ENCODE peak calls at places on chromosomes 13 and 19, in eight cellular contexts. F is OCI-LY7, X is GM23338, J is hepatocyte, P is GM23248, Y is PC-3, N is SK-N-SH, Q is PC-9. G is an unnamed sample.
A peak's percentile ranks its signal among the peaks of the same experiment; 100 is the strongest.

GRCh38 chr13:110445722-110446569 is 115.6 kb downstream of the RAB20 start:
- DNase-seq in F (no peak), X (no peak), J (no peak), P (no peak), Y (peak; percentile 59), N (no peak), Q (peak; percentile 63), G (no peak)

GRCh38 chr13:62583466-62583865 is 1167.8 kb upstream of the PCDH20 start:
- DNase-seq in F (no peak), X (no peak), J (no peak), P (no peak), Y (no peak), N (no peak), Q (no peak), G (no peak)

GRCh38 chr19:3121396-3121795 is 14.4 kb upstream of the GNA15 start:
- DNase-seq in F (no peak), X (no peak), J (no peak), P (no peak), Y (no peak), N (no peak), Q (no peak), G (no peak)

GRCh38 chr13:33353210-33353609 is 67.7 kb upstream of the STARD13 start:
- DNase-seq in F (peak; percentile 15), X (no peak), J (no peak), P (no peak), Y (no peak), N (no peak), Q (no peak), G (no peak)

GRCh38 chr13:23876265-23876664 is 12.9 kb downstream of the MIPEP start:
- DNase-seq in F (peak; percentile 19), X (peak; percentile 46), J (peak; percentile 39), P (peak; percentile 58), Y (peak; percentile 47), N (peak; percentile 36), Q (no peak), G (peak; percentile 59)

GRCh38 chr13:18964942-18965341 is 216.7 kb downstream of the TUBA3C start:
- DNase-seq in F (no peak), X (no peak), J (no peak), P (no peak), Y (no peak), N (no peak), Q (no peak), G (no peak)

GRCh38 chr13:83232626-83233025 is 649.6 kb downstream of the SLITRK1 start:
- DNase-seq in F (no peak), X (no peak), J (no peak), P (peak; percentile 39), Y (no peak), N (no peak), Q (no peak), G (no peak)

GRCh38 chr19:14450168-14450874 is 17.2 kb downstream of the PKN1 start:
- DNase-seq in F (peak; percentile 91), X (peak; percentile 98), J (peak; percentile 37), P (peak; percentile 66), Y (peak; percentile 67), N (peak; percentile 95), Q (peak; percentile 70), G (peak; percentile 94)

GRCh38 chr13:102003848-102004570 is 397.8 kb downstream of the FGF14 start:
- DNase-seq in F (no peak), X (no peak), J (no peak), P (peak; percentile 4), Y (no peak), N (no peak), Q (peak; percentile 1), G (no peak)

GRCh38 chr19:41870401-41870873 is 6.6 kb upstream of the CD79A start:
- DNase-seq in F (no peak), X (no peak), J (peak; percentile 30), P (peak; percentile 79), Y (peak; percentile 40), N (peak; percentile 22), Q (peak; percentile 58), G (no peak)

GRCh38 chr19:3129112-3129511 is 6.7 kb upstream of the GNA15 start:
- DNase-seq in F (peak; percentile 52), X (peak; percentile 55), J (no peak), P (peak; percentile 75), Y (peak; percentile 62), N (no peak), Q (no peak), G (peak; percentile 43)

GRCh38 chr13:72120632-72121031 is 253.6 kb upstream of the DACH1 start:
- DNase-seq in F (no peak), X (peak; percentile 43), J (no peak), P (no peak), Y (no peak), N (no peak), Q (no peak), G (no peak)

DNA sequence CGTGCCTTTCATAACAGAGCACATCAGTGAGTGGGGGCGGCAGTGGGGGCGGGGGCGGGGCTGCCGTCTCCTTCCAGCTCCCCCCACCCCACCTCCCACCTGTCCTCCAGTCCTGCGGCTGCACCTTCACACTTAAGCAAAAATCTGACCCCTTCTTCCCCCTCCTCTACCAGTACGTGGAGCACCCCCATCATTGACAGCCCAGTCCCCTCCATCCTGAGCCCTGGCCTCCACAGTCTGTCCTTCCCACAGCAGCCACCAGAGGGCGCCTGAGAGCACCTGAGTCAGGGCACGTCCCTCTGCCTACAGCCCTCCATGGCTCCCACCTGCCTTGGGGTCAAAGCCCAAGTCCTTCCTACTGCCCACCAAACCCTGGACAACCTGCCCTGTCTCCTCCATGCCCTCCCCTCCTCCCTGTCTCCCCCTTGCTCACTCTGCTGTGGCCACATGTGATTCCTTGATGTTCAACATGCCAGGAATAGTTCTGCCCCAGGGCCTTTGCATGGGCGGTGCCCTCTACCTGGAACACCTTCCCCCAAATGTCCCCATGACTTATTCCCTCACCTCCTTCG is 4.0 kb downstream of the EBI3 start:
- DNase-seq in F (peak; percentile 56), X (peak; percentile 84), J (peak; percentile 25), P (peak; percentile 22), Y (peak; percentile 48), N (peak; percentile 84), Q (no peak), G (peak; percentile 86)
- H2AFZ ChIP-seq in F (no peak overlapping the region), X (no peak overlapping the region), J (no peak overlapping the region), P (no peak overlapping the region), Y (no peak overlapping the region), N (no peak overlapping the region), Q (no peak overlapping the region), G (no peak overlapping the region)

GRCh38 chr13:84279166-84279565 is 396.9 kb upstream of the SLITRK1 start:
- DNase-seq in F (no peak), X (no peak), J (no peak), P (no peak), Y (peak; percentile 17), N (no peak), Q (no peak), G (no peak)
- H3K9me2 ChIP-seq in F (no peaks in the 10 kb centered on the region), X (no peaks in the 10 kb centered on the region), J (no peaks in the 10 kb centered on the region), P (no peaks in the 10 kb centered on the region), Y (no peaks in the 10 kb centered on the region), N (no peaks in the 10 kb centered on the region), Q (no peaks in the 10 kb centered on the region), G (no peaks in the 10 kb centered on the region)

GRCh38 chr19:18007605-18007938 is 398 bp upstream of the ARRDC2 start:
- DNase-seq in F (no peak), X (no peak), J (no peak), P (no peak), Y (no peak), N (no peak), Q (no peak), G (no peak)

GRCh38 chr19:18008814-18009213 is 844 bp downstream of the ARRDC2 start:
- DNase-seq in F (no peak), X (no peak), J (no peak), P (no peak), Y (no peak), N (no peak), Q (no peak), G (no peak)

GRCh38 chr19:18007939-18008673 is at the start of gene ARRDC2:
- DNase-seq in F (peak; percentile 96), X (peak; percentile 95), J (peak; percentile 95), P (peak; percentile 96), Y (peak; percentile 91), N (peak; percentile 100), Q (peak; percentile 69), G (peak; percentile 96)

GRCh38 chr19:18009412-18010066 is 1.6 kb downstream of the ARRDC2 start:
- DNase-seq in F (no peak), X (no peak), J (no peak), P (peak; percentile 72), Y (peak; percentile 77), N (no peak), Q (no peak), G (no peak)

DNA sequence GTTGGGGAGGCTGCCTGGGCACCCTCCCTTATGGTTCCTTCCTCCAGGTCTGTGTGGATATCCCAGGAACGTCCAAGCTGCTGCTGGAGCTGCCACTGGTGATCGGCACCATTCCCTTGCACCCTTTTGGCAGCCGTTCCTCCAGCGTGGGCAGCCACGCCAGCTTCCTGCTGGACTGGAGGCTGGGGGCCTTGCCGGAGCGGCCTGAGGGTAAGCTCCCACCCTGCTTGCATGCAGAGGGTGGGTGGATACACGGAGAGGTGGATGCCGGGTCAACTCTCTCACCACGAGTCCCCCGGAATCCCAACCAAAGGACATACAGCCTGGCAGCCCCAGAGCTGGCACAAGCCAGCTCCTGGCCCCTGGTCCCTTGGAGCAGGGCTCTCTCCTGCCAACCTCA is 2.2 kb downstream of the ARRDC2 start:
- DNase-seq in F (no peak), X (no peak), J (no peak), P (no peak), Y (no peak), N (no peak), Q (no peak), G (no peak)
- H3K4me1 ChIP-seq in F (peaks cover 18% of the 10 kb centered on the region), X (no peaks in the 10 kb centered on the region), J (no peaks in the 10 kb centered on the region), P (peaks cover 8% of the 10 kb centered on the region), Y (peaks cover 25% of the 10 kb centered on the region), N (peaks cover 6% of the 10 kb centered on the region), Q (peaks cover 7% of the 10 kb centered on the region), G (peaks cover 15% of the 10 kb centered on the region)

GRCh38 chr19:47113446-47114348 is at the start of gene ZC3H4:
- DNase-seq in F (peak; percentile 96), X (peak; percentile 98), J (peak; percentile 97), P (peak; percentile 96), Y (peak; percentile 83), N (peak; percentile 94), Q (peak; percentile 88), G (peak; percentile 98)

GRCh38 chr19:47111682-47112165 is 1.9 kb downstream of the ZC3H4 start:
- DNase-seq in F (no peak), X (no peak), J (no peak), P (peak; percentile 18), Y (no peak), N (no peak), Q (no peak), G (no peak)

GRCh38 chr19:47111081-47111589 is 2.4 kb downstream of the ZC3H4 start:
- DNase-seq in F (peak; percentile 60), X (no peak), J (no peak), P (peak; percentile 43), Y (no peak), N (peak; percentile 44), Q (no peak), G (peak; percentile 81)

GRCh38 chr19:47112664-47113445 is 721 bp downstream of the ZC3H4 start:
- DNase-seq in F (peak; percentile 99), X (peak; percentile 99), J (peak; percentile 100), P (peak; percentile 100), Y (peak; percentile 97), N (peak; percentile 92), Q (peak; percentile 98), G (peak; percentile 100)

DNA sequence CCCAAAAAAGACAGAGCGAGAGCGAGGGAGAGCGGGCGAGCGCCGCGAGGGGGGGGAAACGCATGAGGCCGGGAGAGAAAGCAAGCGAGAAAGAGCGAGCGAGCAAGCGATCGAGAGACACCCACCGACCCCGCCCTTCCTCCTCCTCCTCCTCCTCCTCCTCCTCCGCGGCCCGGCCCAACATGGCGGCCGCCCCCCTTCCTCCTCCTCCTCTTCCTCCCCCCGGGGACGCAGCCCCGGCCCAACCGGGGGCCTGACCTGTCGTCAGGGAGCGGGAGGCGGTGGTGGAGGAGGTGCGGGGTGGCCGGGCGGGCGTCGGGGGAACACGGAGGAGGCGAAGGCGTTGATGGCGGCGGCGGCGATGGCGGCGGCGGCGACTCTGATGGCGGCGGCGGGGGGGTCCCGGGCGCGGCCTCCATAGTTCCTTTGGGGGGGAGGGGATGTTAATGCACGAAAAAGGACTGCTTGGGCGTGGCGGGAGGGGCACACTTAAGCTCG is 1.4 kb downstream of the ZC3H4 start:
- DNase-seq in F (peak; percentile 90), X (peak; percentile 87), J (peak; percentile 90), P (peak; percentile 88), Y (peak; percentile 68), N (peak; percentile 76), Q (peak; percentile 72), G (peak; percentile 97)
- H2AFZ ChIP-seq in F (no peak overlapping the region), X (no peak overlapping the region), J (peak overlapping the region; percentile 66), P (peak overlapping the region; percentile 35), Y (peak overlapping the region; percentile 55), N (no peak overlapping the region), Q (peak overlapping the region; percentile 73), G (no peak overlapping the region)

G was measured in Karpas-422.